ENCODE peak calls at places on chromosomes 3 and 15, in five cellular contexts. M, J, D, E and U are unnamed samples.

GRCh38 chr3:52841211-52841980 is 6.6 kb upstream of the MUSTN1 start:
- DNase-seq in M (no peak), J (no peak), D (no peak), E (no peak), U (no peak)

GRCh38 chr3:186700267-186700666 is 16.9 kb upstream of the KNG1 start:
- DNase-seq in M (no peak), J (no peak), D (no peak), E (no peak), U (no peak)

GRCh38 chr3:64130436-64130835 is 94.8 kb downstream of the PRICKLE2 start:
- DNase-seq in M (no peak), J (no peak), D (no peak), E (no peak), U (no peak)

GRCh38 chr3:190034446-190034845 is 86.3 kb downstream of the P3H2 start:
- DNase-seq in M (no peak), J (no peak), D (no peak), E (no peak), U (no peak)

GRCh38 chr3:23685484-23686258 is 120.1 kb upstream of the UBE2E1 start:
- DNase-seq in M (peak), J (peak), D (peak), E (no peak), U (no peak)

GRCh38 chr3:156630081-156630772 is 44.2 kb upstream of the TIPARP start:
- DNase-seq in M (no peak), J (no peak), D (no peak), E (no peak), U (no peak)

GRCh38 chr3:111412656-111413055 is 129.3 kb upstream of the CD96 start:
- DNase-seq in M (no peak), J (no peak), D (no peak), E (no peak), U (no peak)

GRCh38 chr15:63521405-63522142 is 17.2 kb downstream of the USP3 start:
- DNase-seq in M (no peak), J (no peak), D (no peak), E (no peak), U (no peak)

GRCh38 chr3:462851-463250 is 266.3 kb downstream of the CHL1 start:
- DNase-seq in M (no peak), J (no peak), D (no peak), E (no peak), U (no peak)

GRCh38 chr15:95987299-95987698 is 343.2 kb upstream of the NR2F2 start:
- DNase-seq in M (no peak), J (no peak), D (no peak), E (no peak), U (no peak)